ENCODE peak calls at places on chromosomes 13 and 19, in six cellular contexts. One of them, this sample, is unnamed.

GRCh38 chr19:54013866-54014265 is 22.4 kb downstream of the CACNG6 start:
- DNase-seq in PC-3: no peak
- DNase-seq in activated CD4-positive, alpha-beta T cell treated with anti-CD3 and anti-CD28 coated beads, Interleukin-2, amount 50 U/mL, for 4 hours: no peak
- DNase-seq in neural crest cell: no peak
- DNase-seq in bronchial epithelial cell: no peak
- DNase-seq in CD8-positive, alpha-beta T cell: no peak
- DNase-seq in this sample: no peak

GRCh38 chr13:66492479-66492878 is 737.7 kb downstream of the PCDH9 start:
- DNase-seq in PC-3: peak; percentile 17
- DNase-seq in activated CD4-positive, alpha-beta T cell treated with anti-CD3 and anti-CD28 coated beads, Interleukin-2, amount 50 U/mL, for 4 hours: no peak
- DNase-seq in neural crest cell: no peak
- DNase-seq in bronchial epithelial cell: peak; percentile 24
- DNase-seq in CD8-positive, alpha-beta T cell: no peak
- DNase-seq in this sample: peak; percentile 76

GRCh38 chr13:71864981-71865857 is 1.8 kb downstream of the DACH1 start:
- DNase-seq in PC-3: no peak
- DNase-seq in activated CD4-positive, alpha-beta T cell treated with anti-CD3 and anti-CD28 coated beads, Interleukin-2, amount 50 U/mL, for 4 hours: no peak
- DNase-seq in neural crest cell: peak; percentile 28
- DNase-seq in bronchial epithelial cell: no peak
- DNase-seq in CD8-positive, alpha-beta T cell: no peak
- DNase-seq in this sample: peak; percentile 79

GRCh38 chr13:103539265-103539664 is 473.0 kb upstream of the SLC10A2 start:
- DNase-seq in PC-3: no peak
- DNase-seq in activated CD4-positive, alpha-beta T cell treated with anti-CD3 and anti-CD28 coated beads, Interleukin-2, amount 50 U/mL, for 4 hours: no peak
- DNase-seq in neural crest cell: peak; percentile 9
- DNase-seq in bronchial epithelial cell: no peak
- DNase-seq in CD8-positive, alpha-beta T cell: no peak
- DNase-seq in this sample: peak; percentile 92

GRCh38 chr13:112120031-112120373 is 53.1 kb downstream of the SOX1 start:
- DNase-seq in PC-3: no peak
- DNase-seq in activated CD4-positive, alpha-beta T cell treated with anti-CD3 and anti-CD28 coated beads, Interleukin-2, amount 50 U/mL, for 4 hours: no peak
- DNase-seq in neural crest cell: no peak
- DNase-seq in bronchial epithelial cell: no peak
- DNase-seq in CD8-positive, alpha-beta T cell: no peak
- DNase-seq in this sample: no peak

GRCh38 chr13:39675904-39676303 is 20.4 kb downstream of the COG6 start:
- DNase-seq in PC-3: no peak
- DNase-seq in activated CD4-positive, alpha-beta T cell treated with anti-CD3 and anti-CD28 coated beads, Interleukin-2, amount 50 U/mL, for 4 hours: no peak
- DNase-seq in neural crest cell: no peak
- DNase-seq in bronchial epithelial cell: no peak
- DNase-seq in CD8-positive, alpha-beta T cell: no peak
- DNase-seq in this sample: no peak

GRCh38 chr13:93244141-93244917 is 17.7 kb downstream of the GPC6 start:
- DNase-seq in PC-3: no peak
- DNase-seq in activated CD4-positive, alpha-beta T cell treated with anti-CD3 and anti-CD28 coated beads, Interleukin-2, amount 50 U/mL, for 4 hours: no peak
- DNase-seq in neural crest cell: no peak
- DNase-seq in bronchial epithelial cell: no peak
- DNase-seq in CD8-positive, alpha-beta T cell: no peak
- DNase-seq in this sample: peak; percentile 69

GRCh38 chr13:67140006-67140405 is 90.1 kb downstream of the PCDH9 start:
- DNase-seq in PC-3: no peak
- DNase-seq in activated CD4-positive, alpha-beta T cell treated with anti-CD3 and anti-CD28 coated beads, Interleukin-2, amount 50 U/mL, for 4 hours: no peak
- DNase-seq in neural crest cell: no peak
- DNase-seq in bronchial epithelial cell: no peak
- DNase-seq in CD8-positive, alpha-beta T cell: no peak
- DNase-seq in this sample: peak; percentile 96

GRCh38 chr13:48318714-48319457 is 15.3 kb downstream of the RB1 start:
- DNase-seq in PC-3: no peak
- DNase-seq in activated CD4-positive, alpha-beta T cell treated with anti-CD3 and anti-CD28 coated beads, Interleukin-2, amount 50 U/mL, for 4 hours: no peak
- DNase-seq in neural crest cell: no peak
- DNase-seq in bronchial epithelial cell: no peak
- DNase-seq in CD8-positive, alpha-beta T cell: no peak
- DNase-seq in this sample: no peak

GRCh38 chr19:16506961-16507360 is 10.8 kb downstream of the C19orf44 start:
- DNase-seq in PC-3: no peak
- DNase-seq in activated CD4-positive, alpha-beta T cell treated with anti-CD3 and anti-CD28 coated beads, Interleukin-2, amount 50 U/mL, for 4 hours: no peak
- DNase-seq in neural crest cell: no peak
- DNase-seq in bronchial epithelial cell: no peak
- DNase-seq in CD8-positive, alpha-beta T cell: no peak
- DNase-seq in this sample: no peak

GRCh38 chr13:45662122-45662521 is 40.0 kb upstream of the CBY2 start:
- DNase-seq in PC-3: no peak
- DNase-seq in activated CD4-positive, alpha-beta T cell treated with anti-CD3 and anti-CD28 coated beads, Interleukin-2, amount 50 U/mL, for 4 hours: no peak
- DNase-seq in neural crest cell: no peak
- DNase-seq in bronchial epithelial cell: no peak
- DNase-seq in CD8-positive, alpha-beta T cell: no peak
- DNase-seq in this sample: no peak

This sample was measured in NCI-H69.